ENCODE peak calls at places on chromosomes 4 and X, in seven cellular contexts. One of them, this sample, is unnamed.

GRCh38 chr4:184932343-184932742 is 85.9 kb upstream of the HELT start:
- DNase-seq in ascending aorta: no peak
- DNase-seq in T-helper 9 cell: no peak
- DNase-seq in NCI-H2029: no peak
- DNase-seq in anterior cingulate cortex: no peak
- DNase-seq in AG09309: no peak
- DNase-seq in lung: no peak
- DNase-seq in this sample: no peak

GRCh38 chrX:120145295-120145925 is 13.0 kb upstream of the RHOXF2 start:
- DNase-seq in NCI-H2029: no peak
- DNase-seq in T-helper 9 cell: no peak
- DNase-seq in ascending aorta: no peak
- DNase-seq in anterior cingulate cortex: no peak
- DNase-seq in lung: no peak
- DNase-seq in AG09309: no peak
- DNase-seq in this sample: no peak

GRCh38 chr4:91827914-91828313 is 475.9 kb upstream of the GRID2 start:
- DNase-seq in AG09309: no peak
- DNase-seq in ascending aorta: no peak
- DNase-seq in anterior cingulate cortex: no peak
- DNase-seq in NCI-H2029: no peak
- DNase-seq in T-helper 9 cell: no peak
- DNase-seq in lung: no peak
- DNase-seq in this sample: no peak

GRCh38 chr4:155353923-155354540 is 22.7 kb downstream of the MAP9 start:
- DNase-seq in AG09309: peak
- DNase-seq in lung: peak
- DNase-seq in anterior cingulate cortex: peak
- DNase-seq in NCI-H2029: no peak
- DNase-seq in ascending aorta: no peak
- DNase-seq in T-helper 9 cell: no peak
- DNase-seq in this sample: peak

GRCh38 chr4:101911616-101912015 is 121.1 kb downstream of the BANK1 start:
- DNase-seq in ascending aorta: no peak
- DNase-seq in T-helper 9 cell: no peak
- DNase-seq in anterior cingulate cortex: no peak
- DNase-seq in NCI-H2029: no peak
- DNase-seq in AG09309: no peak
- DNase-seq in lung: no peak
- DNase-seq in this sample: no peak

GRCh38 chr4:16752150-16752549 is 146.3 kb downstream of the LDB2 start:
- DNase-seq in ascending aorta: no peak
- DNase-seq in lung: no peak
- DNase-seq in T-helper 9 cell: no peak
- DNase-seq in AG09309: no peak
- DNase-seq in NCI-H2029: no peak
- DNase-seq in anterior cingulate cortex: no peak
- DNase-seq in this sample: no peak

GRCh38 chrX:48520976-48521352 is 644 bp upstream of the EBP start:
- DNase-seq in anterior cingulate cortex: no peak
- DNase-seq in T-helper 9 cell: no peak
- DNase-seq in ascending aorta: no peak
- DNase-seq in AG09309: no peak
- DNase-seq in NCI-H2029: no peak
- DNase-seq in lung: no peak
- DNase-seq in this sample: no peak

GRCh38 chr4:8069102-8069752 is 89.4 kb downstream of the ABLIM2 start:
- DNase-seq in ascending aorta: no peak
- DNase-seq in lung: no peak
- DNase-seq in NCI-H2029: no peak
- DNase-seq in AG09309: no peak
- DNase-seq in anterior cingulate cortex: no peak
- DNase-seq in T-helper 9 cell: no peak
- DNase-seq in this sample: no peak

GRCh38 chr4:174757736-174758135 is 71.3 kb downstream of the GLRA3 start:
- DNase-seq in anterior cingulate cortex: no peak
- DNase-seq in ascending aorta: no peak
- DNase-seq in NCI-H2029: no peak
- DNase-seq in lung: no peak
- DNase-seq in T-helper 9 cell: no peak
- DNase-seq in AG09309: no peak
- DNase-seq in this sample: no peak

GRCh38 chrX:70508296-70508911 is 63.8 kb downstream of the DLG3 start:
- DNase-seq in T-helper 9 cell: no peak
- DNase-seq in lung: no peak
- DNase-seq in anterior cingulate cortex: no peak
- DNase-seq in AG09309: no peak
- DNase-seq in ascending aorta: no peak
- DNase-seq in NCI-H2029: peak
- DNase-seq in this sample: no peak

GRCh38 chr4:6308890-6309643 is 39.4 kb downstream of the WFS1 start:
- DNase-seq in AG09309: no peak
- DNase-seq in T-helper 9 cell: no peak
- DNase-seq in lung: no peak
- DNase-seq in ascending aorta: no peak
- DNase-seq in anterior cingulate cortex: no peak
- DNase-seq in NCI-H2029: peak
- DNase-seq in this sample: no peak

GRCh38 chr4:15164571-15164970 is 162.3 kb downstream of the CPEB2 start:
- DNase-seq in lung: no peak
- DNase-seq in T-helper 9 cell: no peak
- DNase-seq in AG09309: no peak
- DNase-seq in NCI-H2029: no peak
- DNase-seq in anterior cingulate cortex: no peak
- DNase-seq in ascending aorta: no peak
- DNase-seq in this sample: no peak

GRCh38 chr4:136025540-136025939 is 1506.8 kb downstream of the PCDH18 start:
- DNase-seq in ascending aorta: no peak
- DNase-seq in anterior cingulate cortex: no peak
- DNase-seq in T-helper 9 cell: no peak
- DNase-seq in NCI-H2029: no peak
- DNase-seq in AG09309: no peak
- DNase-seq in lung: no peak
- DNase-seq in this sample: no peak

GRCh38 chr4:26288308-26288982 is 32.4 kb upstream of the RBPJ start:
- DNase-seq in AG09309: peak
- DNase-seq in NCI-H2029: no peak
- DNase-seq in lung: no peak
- DNase-seq in ascending aorta: no peak
- DNase-seq in anterior cingulate cortex: no peak
- DNase-seq in T-helper 9 cell: no peak
- DNase-seq in this sample: no peak

GRCh38 chrX:47187106-47187677 is 6.4 kb upstream of the UBA1 start:
- DNase-seq in AG09309: no peak
- DNase-seq in anterior cingulate cortex: no peak
- DNase-seq in NCI-H2029: peak
- DNase-seq in lung: no peak
- DNase-seq in T-helper 9 cell: no peak
- DNase-seq in ascending aorta: no peak
- DNase-seq in this sample: no peak

This sample was measured in CD8-positive, alpha-beta T cell.